ENCODE peak calls at places on chromosomes 1 and 21, in seven cellular contexts. One of them, this sample, is unnamed.
A peak's percentile ranks its signal among the peaks of the same experiment; 100 is the strongest.

GRCh38 chr1:66445492-66446181 is 88.3 kb upstream of the SGIP1 start:
- DNase-seq in fibroblast of the aortic adventitia: no peak
- DNase-seq in neural progenitor cell: peak; percentile 14
- DNase-seq in HepG2: no peak
- DNase-seq in BJ: no peak
- DNase-seq in ovary: no peak
- DNase-seq in ascending aorta: no peak
- DNase-seq in this sample: no peak

GRCh38 chr21:41671859-41672542 is 94.9 kb downstream of the RIPK4 start:
- DNase-seq in fibroblast of the aortic adventitia: no peak
- DNase-seq in neural progenitor cell: no peak
- DNase-seq in HepG2: no peak
- DNase-seq in BJ: no peak
- DNase-seq in ovary: no peak
- DNase-seq in ascending aorta: no peak
- DNase-seq in this sample: no peak

GRCh38 chr1:155010211-155010918 is 7.8 kb downstream of the ZBTB7B start:
- DNase-seq in fibroblast of the aortic adventitia: no peak
- DNase-seq in neural progenitor cell: no peak
- DNase-seq in HepG2: no peak
- DNase-seq in BJ: no peak
- DNase-seq in ovary: peak; percentile 26
- DNase-seq in ascending aorta: no peak
- DNase-seq in this sample: no peak

GRCh38 chr1:150763631-150764223 is 1.9 kb downstream of the CTSS start:
- DNase-seq in fibroblast of the aortic adventitia: peak; percentile 5
- DNase-seq in neural progenitor cell: no peak
- DNase-seq in HepG2: no peak
- DNase-seq in BJ: no peak
- DNase-seq in ovary: no peak
- DNase-seq in ascending aorta: no peak
- DNase-seq in this sample: no peak

GRCh38 chr1:168783831-168784230 is 54.8 kb upstream of the DPT start:
- DNase-seq in fibroblast of the aortic adventitia: peak; percentile 75
- DNase-seq in neural progenitor cell: no peak
- DNase-seq in HepG2: no peak
- DNase-seq in BJ: no peak
- DNase-seq in ovary: no peak
- DNase-seq in ascending aorta: no peak
- DNase-seq in this sample: no peak

GRCh38 chr1:2414297-2414958 is 2.1 kb upstream of the PEX10 start:
- DNase-seq in fibroblast of the aortic adventitia: peak; percentile 60
- DNase-seq in neural progenitor cell: peak; percentile 89
- DNase-seq in HepG2: peak; percentile 51
- DNase-seq in BJ: no peak
- DNase-seq in ovary: peak; percentile 79
- DNase-seq in ascending aorta: peak; percentile 82
- DNase-seq in this sample: no peak

GRCh38 chr1:92244376-92244775 is 26.7 kb downstream of the C1orf146 start:
- DNase-seq in fibroblast of the aortic adventitia: peak; percentile 13
- DNase-seq in neural progenitor cell: no peak
- DNase-seq in HepG2: no peak
- DNase-seq in BJ: no peak
- DNase-seq in ovary: no peak
- DNase-seq in ascending aorta: no peak
- DNase-seq in this sample: no peak

GRCh38 chr1:55546553-55546952 is 331.4 kb upstream of the USP24 start:
- DNase-seq in fibroblast of the aortic adventitia: peak; percentile 25
- DNase-seq in neural progenitor cell: no peak
- DNase-seq in HepG2: no peak
- DNase-seq in BJ: no peak
- DNase-seq in ovary: no peak
- DNase-seq in ascending aorta: no peak
- DNase-seq in this sample: no peak

GRCh38 chr1:3001471-3002348 is 19.6 kb upstream of the ACTRT2 start:
- DNase-seq in fibroblast of the aortic adventitia: no peak
- DNase-seq in neural progenitor cell: no peak
- DNase-seq in HepG2: no peak
- DNase-seq in BJ: no peak
- DNase-seq in ovary: no peak
- DNase-seq in ascending aorta: peak; percentile 64
- DNase-seq in this sample: no peak

GRCh38 chr1:233443040-233443439 is 115.5 kb downstream of the MAP3K21 start:
- DNase-seq in fibroblast of the aortic adventitia: peak; percentile 7
- DNase-seq in neural progenitor cell: no peak
- DNase-seq in HepG2: no peak
- DNase-seq in BJ: no peak
- DNase-seq in ovary: no peak
- DNase-seq in ascending aorta: no peak
- DNase-seq in this sample: no peak

GRCh38 chr1:93593868-93594602 is 87.6 kb downstream of the BCAR3 start:
- DNase-seq in fibroblast of the aortic adventitia: no peak
- DNase-seq in neural progenitor cell: no peak
- DNase-seq in HepG2: no peak
- DNase-seq in BJ: no peak
- DNase-seq in ovary: no peak
- DNase-seq in ascending aorta: no peak
- DNase-seq in this sample: no peak

GRCh38 chr1:66764994-66765578 is 12.8 kb downstream of the DYNLT5 start:
- DNase-seq in fibroblast of the aortic adventitia: peak; percentile 75
- DNase-seq in neural progenitor cell: peak; percentile 37
- DNase-seq in HepG2: peak; percentile 24
- DNase-seq in BJ: no peak
- DNase-seq in ovary: peak; percentile 25
- DNase-seq in ascending aorta: no peak
- DNase-seq in this sample: peak; percentile 27

GRCh38 chr1:119762409-119762808 is 6.3 kb downstream of the HMGCS2 start:
- DNase-seq in fibroblast of the aortic adventitia: no peak
- DNase-seq in neural progenitor cell: no peak
- DNase-seq in HepG2: no peak
- DNase-seq in BJ: no peak
- DNase-seq in ovary: no peak
- DNase-seq in ascending aorta: no peak
- DNase-seq in this sample: no peak

GRCh38 chr1:51669191-51669590 is 52.3 kb downstream of the OSBPL9 start:
- DNase-seq in fibroblast of the aortic adventitia: no peak
- DNase-seq in neural progenitor cell: no peak
- DNase-seq in HepG2: no peak
- DNase-seq in BJ: no peak
- DNase-seq in ovary: no peak
- DNase-seq in ascending aorta: no peak
- DNase-seq in this sample: no peak

GRCh38 chr1:186974774-186975181 is 146.0 kb downstream of the PLA2G4A start:
- DNase-seq in fibroblast of the aortic adventitia: peak; percentile 99
- DNase-seq in neural progenitor cell: no peak
- DNase-seq in HepG2: no peak
- DNase-seq in BJ: peak; percentile 99
- DNase-seq in ovary: no peak
- DNase-seq in ascending aorta: no peak
- DNase-seq in this sample: peak; percentile 93

GRCh38 chr1:41340655-41341364 is 20.4 kb upstream of the FOXO6 start:
- DNase-seq in fibroblast of the aortic adventitia: no peak
- DNase-seq in neural progenitor cell: no peak
- DNase-seq in HepG2: no peak
- DNase-seq in BJ: no peak
- DNase-seq in ovary: no peak
- DNase-seq in ascending aorta: peak; percentile 22
- DNase-seq in this sample: no peak

GRCh38 chr1:62392951-62393350 is 43.9 kb upstream of the USP1 start:
- DNase-seq in fibroblast of the aortic adventitia: no peak
- DNase-seq in neural progenitor cell: no peak
- DNase-seq in HepG2: no peak
- DNase-seq in BJ: no peak
- DNase-seq in ovary: no peak
- DNase-seq in ascending aorta: no peak
- DNase-seq in this sample: no peak

GRCh38 chr1:1430114-1430982 is 5.1 kb upstream of the VWA1 start:
- DNase-seq in fibroblast of the aortic adventitia: peak; percentile 76
- DNase-seq in neural progenitor cell: peak; percentile 66
- DNase-seq in HepG2: peak; percentile 53
- DNase-seq in BJ: no peak
- DNase-seq in ovary: peak; percentile 96
- DNase-seq in ascending aorta: peak; percentile 75
- DNase-seq in this sample: no peak

GRCh38 chr1:29785554-29785953 is 549.2 kb downstream of the PTPRU start:
- DNase-seq in fibroblast of the aortic adventitia: no peak
- DNase-seq in neural progenitor cell: no peak
- DNase-seq in HepG2: no peak
- DNase-seq in BJ: no peak
- DNase-seq in ovary: no peak
- DNase-seq in ascending aorta: no peak
- DNase-seq in this sample: no peak

GRCh38 chr1:207810173-207810572 is 58.3 kb downstream of the CD46 start:
- DNase-seq in fibroblast of the aortic adventitia: peak; percentile 91
- DNase-seq in neural progenitor cell: no peak
- DNase-seq in HepG2: no peak
- DNase-seq in BJ: no peak
- DNase-seq in ovary: no peak
- DNase-seq in ascending aorta: peak; percentile 83
- DNase-seq in this sample: no peak

GRCh38 chr1:59029768-59030167 is 245.9 kb upstream of the JUN start:
- DNase-seq in fibroblast of the aortic adventitia: no peak
- DNase-seq in neural progenitor cell: no peak
- DNase-seq in HepG2: no peak
- DNase-seq in BJ: no peak
- DNase-seq in ovary: no peak
- DNase-seq in ascending aorta: peak; percentile 44
- DNase-seq in this sample: no peak

GRCh38 chr1:61392417-61393242 is 310.3 kb downstream of the NFIA start:
- DNase-seq in fibroblast of the aortic adventitia: no peak
- DNase-seq in neural progenitor cell: peak; percentile 55
- DNase-seq in HepG2: no peak
- DNase-seq in BJ: no peak
- DNase-seq in ovary: no peak
- DNase-seq in ascending aorta: no peak
- DNase-seq in this sample: no peak

GRCh38 chr1:47650205-47650604 is 212.4 kb downstream of the FOXD2 start:
- DNase-seq in fibroblast of the aortic adventitia: peak; percentile 65
- DNase-seq in neural progenitor cell: no peak
- DNase-seq in HepG2: no peak
- DNase-seq in BJ: peak; percentile 6
- DNase-seq in ovary: no peak
- DNase-seq in ascending aorta: peak; percentile 67
- DNase-seq in this sample: peak; percentile 66

GRCh38 chr1:189787201-189787600 is 690.5 kb downstream of the BRINP3 start:
- DNase-seq in fibroblast of the aortic adventitia: no peak
- DNase-seq in neural progenitor cell: peak; percentile 46
- DNase-seq in HepG2: peak; percentile 3
- DNase-seq in BJ: no peak
- DNase-seq in ovary: no peak
- DNase-seq in ascending aorta: no peak
- DNase-seq in this sample: no peak

GRCh38 chr1:27391511-27392095 is 819 bp upstream of the GPR3 start:
- DNase-seq in fibroblast of the aortic adventitia: peak; percentile 64
- DNase-seq in neural progenitor cell: peak; percentile 56
- DNase-seq in HepG2: peak; percentile 29
- DNase-seq in BJ: no peak
- DNase-seq in ovary: peak; percentile 56
- DNase-seq in ascending aorta: peak; percentile 76
- DNase-seq in this sample: no peak

GRCh38 chr1:56881417-56881816 is 26.8 kb downstream of the C8A start:
- DNase-seq in fibroblast of the aortic adventitia: no peak
- DNase-seq in neural progenitor cell: no peak
- DNase-seq in HepG2: no peak
- DNase-seq in BJ: no peak
- DNase-seq in ovary: no peak
- DNase-seq in ascending aorta: no peak
- DNase-seq in this sample: no peak

GRCh38 chr1:220249522-220249921 is 22.7 kb downstream of the RAB3GAP2 start:
- DNase-seq in fibroblast of the aortic adventitia: no peak
- DNase-seq in neural progenitor cell: no peak
- DNase-seq in HepG2: no peak
- DNase-seq in BJ: no peak
- DNase-seq in ovary: no peak
- DNase-seq in ascending aorta: no peak
- DNase-seq in this sample: no peak
- H3K4me3 ChIP-seq in fibroblast of the aortic adventitia: no peak overlapping the region
- H3K4me3 ChIP-seq in neural progenitor cell: no peak overlapping the region
- H3K4me3 ChIP-seq in HepG2: no peak overlapping the region
- H3K4me3 ChIP-seq in BJ: no peak overlapping the region
- H3K4me3 ChIP-seq in ovary: no peak overlapping the region
- H3K4me3 ChIP-seq in ascending aorta: no peak overlapping the region
- H3K4me3 ChIP-seq in this sample: no peak overlapping the region

GRCh38 chr1:230327892-230328284 is 98.2 kb downstream of the PGBD5 start:
- DNase-seq in fibroblast of the aortic adventitia: no peak
- DNase-seq in neural progenitor cell: no peak
- DNase-seq in HepG2: no peak
- DNase-seq in BJ: no peak
- DNase-seq in ovary: no peak
- DNase-seq in ascending aorta: no peak
- DNase-seq in this sample: no peak
- TF ChIP-seq CTCF in fibroblast of the aortic adventitia: no peak
- TF ChIP-seq CTCF in neural progenitor cell: no peak
- TF ChIP-seq CTCF in HepG2: no peak
- TF ChIP-seq CTCF in BJ: no peak
- TF ChIP-seq CTCF in ovary: no peak
- TF ChIP-seq CTCF in ascending aorta: no peak
- TF ChIP-seq CTCF in this sample: no peak

GRCh38 chr1:151944859-151945575 is 35.7 kb upstream of the THEM4 start:
- DNase-seq in fibroblast of the aortic adventitia: peak; percentile 29
- DNase-seq in neural progenitor cell: no peak
- DNase-seq in HepG2: no peak
- DNase-seq in BJ: no peak
- DNase-seq in ovary: no peak
- DNase-seq in ascending aorta: no peak
- DNase-seq in this sample: no peak

GRCh38 chr1:151946366-151946764 is 37.1 kb upstream of the THEM4 start:
- DNase-seq in fibroblast of the aortic adventitia: no peak
- DNase-seq in neural progenitor cell: no peak
- DNase-seq in HepG2: no peak
- DNase-seq in BJ: no peak
- DNase-seq in ovary: no peak
- DNase-seq in ascending aorta: no peak
- DNase-seq in this sample: no peak

GRCh38 chr1:151944110-151944858 is 35.0 kb upstream of the THEM4 start:
- DNase-seq in fibroblast of the aortic adventitia: peak; percentile 50
- DNase-seq in neural progenitor cell: no peak
- DNase-seq in HepG2: no peak
- DNase-seq in BJ: no peak
- DNase-seq in ovary: no peak
- DNase-seq in ascending aorta: peak; percentile 68
- DNase-seq in this sample: no peak

GRCh38 chr1:151947140-151947539 is 37.8 kb upstream of the THEM4 start:
- DNase-seq in fibroblast of the aortic adventitia: no peak
- DNase-seq in neural progenitor cell: no peak
- DNase-seq in HepG2: no peak
- DNase-seq in BJ: no peak
- DNase-seq in ovary: no peak
- DNase-seq in ascending aorta: no peak
- DNase-seq in this sample: no peak

GRCh38 chr1:151945725-151946365 is 36.5 kb upstream of the THEM4 start:
- DNase-seq in fibroblast of the aortic adventitia: peak; percentile 98
- DNase-seq in neural progenitor cell: peak; percentile 16
- DNase-seq in HepG2: peak; percentile 20
- DNase-seq in BJ: peak; percentile 96
- DNase-seq in ovary: peak; percentile 85
- DNase-seq in ascending aorta: peak; percentile 95
- DNase-seq in this sample: peak; percentile 99
- H3K4me3 ChIP-seq in fibroblast of the aortic adventitia: no peak overlapping the region
- H3K4me3 ChIP-seq in neural progenitor cell: no peak overlapping the region
- H3K4me3 ChIP-seq in HepG2: no peak overlapping the region
- H3K4me3 ChIP-seq in BJ: no peak overlapping the region
- H3K4me3 ChIP-seq in ovary: no peak overlapping the region
- H3K4me3 ChIP-seq in ascending aorta: peak overlapping the region; percentile 3
- H3K4me3 ChIP-seq in this sample: no peak overlapping the region

GRCh38 chr21:42850866-42851391 is 28.4 kb downstream of the WDR4 start:
- DNase-seq in fibroblast of the aortic adventitia: no peak
- DNase-seq in neural progenitor cell: peak; percentile 30
- DNase-seq in HepG2: no peak
- DNase-seq in BJ: no peak
- DNase-seq in ovary: no peak
- DNase-seq in ascending aorta: no peak
- DNase-seq in this sample: no peak
- TF ChIP-seq CTCF in fibroblast of the aortic adventitia: peak; percentile 23
- TF ChIP-seq CTCF in neural progenitor cell: peak; percentile 47
- TF ChIP-seq CTCF in HepG2: peak; percentile 66
- TF ChIP-seq CTCF in BJ: peak; percentile 51
- TF ChIP-seq CTCF in ovary: no peak
- TF ChIP-seq CTCF in ascending aorta: no peak
- TF ChIP-seq CTCF in this sample: peak; percentile 50